ENCODE peak calls at places on chromosome 13, in four cellular contexts. M is K562, K is SK-N-SH, L is HepG2. X is an unnamed sample.

GRCh38 chr13:70191034-70191433 is 82.8 kb upstream of the KLHL1 start:
- DNase-seq in M (no peak), K (no peak), L (no peak), X (no peak)

GRCh38 chr13:40233731-40234195 is 432.7 kb downstream of the FOXO1 start:
- DNase-seq in L (no peak), K (no peak), M (no peak), X (no peak)

GRCh38 chr13:100397627-100398026 is 191.0 kb downstream of the GGACT start:
- DNase-seq in M (no peak), K (no peak), L (no peak), X (no peak)

GRCh38 chr13:32581177-32581786 is 5.0 kb upstream of the PDS5B start:
- DNase-seq in M (no peak), K (no peak), L (peak), X (peak)

GRCh38 chr13:80141114-80141849 is 199.6 kb downstream of the SPRY2 start:
- DNase-seq in K (no peak), L (no peak), M (no peak), X (no peak)

GRCh38 chr13:31767175-31767900 is 28.0 kb downstream of the RXFP2 start:
- DNase-seq in K (no peak), M (no peak), L (no peak), X (no peak)

GRCh38 chr13:23825179-23825578 is 64.0 kb downstream of the MIPEP start:
- DNase-seq in K (no peak), L (no peak), M (no peak), X (no peak)

GRCh38 chr13:104286566-104287290 is 1220.5 kb upstream of the SLC10A2 start:
- DNase-seq in M (no peak), K (no peak), L (no peak), X (no peak)

GRCh38 chr13:36242761-36243160 is 28.4 kb upstream of the SOHLH2 start:
- DNase-seq in L (no peak), M (no peak), K (no peak), X (no peak)

GRCh38 chr13:36696410-36696809 is 22.6 kb downstream of the SERTM1 start:
- DNase-seq in L (no peak), M (no peak), K (no peak), X (no peak)

GRCh38 chr13:43720780-43721397 is 65.9 kb downstream of the ENOX1 start:
- DNase-seq in K (no peak), M (no peak), L (no peak), X (no peak)

GRCh38 chr13:105518086-105518485 is 1017.4 kb downstream of the EFNB2 start:
- DNase-seq in K (no peak), L (no peak), M (no peak), X (no peak)

GRCh38 chr13:99656843-99657506 is 155.7 kb downstream of the TM9SF2 start:
- DNase-seq in L (no peak), K (no peak), M (no peak), X (no peak)

GRCh38 chr13:70585109-70585508 is 476.9 kb upstream of the KLHL1 start:
- DNase-seq in K (no peak), M (no peak), L (no peak), X (no peak)

GRCh38 chr13:85816413-85816812 is 17.2 kb upstream of the SLITRK6 start:
- DNase-seq in K (no peak), L (no peak), M (no peak), X (no peak)

GRCh38 chr13:99600318-99600717 is 99.0 kb downstream of the TM9SF2 start:
- DNase-seq in L (peak), M (no peak), K (peak), X (no peak)

GRCh38 chr13:67023088-67023893 is 206.8 kb downstream of the PCDH9 start:
- DNase-seq in M (no peak), L (no peak), K (no peak), X (no peak)

GRCh38 chr13:74644239-74644638 is 510.0 kb upstream of the KLF12 start:
- DNase-seq in L (no peak), K (no peak), M (no peak), X (no peak)

GRCh38 chr13:21884299-21884878 is 213.5 kb downstream of the FGF9 start:
- DNase-seq in M (no peak), L (no peak), K (no peak), X (no peak)

GRCh38 chr13:33575378-33575777 is 242.6 kb upstream of the RFC3 start:
- DNase-seq in K (no peak), L (no peak), M (no peak), X (no peak)

GRCh38 chr13:95137096-95137495 is 164.2 kb downstream of the ABCC4 start:
- DNase-seq in L (no peak), M (no peak), K (peak), X (no peak)

GRCh38 chr13:113333076-113333475 is 30.9 kb downstream of the GRTP1 start:
- DNase-seq in K (no peak), M (no peak), L (no peak), X (no peak)

GRCh38 chr13:36815069-36815468 is 4.0 kb upstream of the RFXAP start:
- DNase-seq in M (peak), K (peak), L (peak), X (peak)

GRCh38 chr13:111050539-111050879 is 64.6 kb upstream of the ARHGEF7 start:
- DNase-seq in L (no peak), K (no peak), M (no peak), X (no peak)

GRCh38 chr13:111048387-111048786 is 66.7 kb upstream of the ARHGEF7 start:
- DNase-seq in M (no peak), L (no peak), K (no peak), X (no peak)

GRCh38 chr13:111051656-111052232 is 63.4 kb upstream of the ARHGEF7 start:
- DNase-seq in M (no peak), L (no peak), K (no peak), X (no peak)

GRCh38 chr13:111051041-111051440 is 64.1 kb upstream of the ARHGEF7 start:
- DNase-seq in L (no peak), K (no peak), M (no peak), X (no peak)

DNA sequence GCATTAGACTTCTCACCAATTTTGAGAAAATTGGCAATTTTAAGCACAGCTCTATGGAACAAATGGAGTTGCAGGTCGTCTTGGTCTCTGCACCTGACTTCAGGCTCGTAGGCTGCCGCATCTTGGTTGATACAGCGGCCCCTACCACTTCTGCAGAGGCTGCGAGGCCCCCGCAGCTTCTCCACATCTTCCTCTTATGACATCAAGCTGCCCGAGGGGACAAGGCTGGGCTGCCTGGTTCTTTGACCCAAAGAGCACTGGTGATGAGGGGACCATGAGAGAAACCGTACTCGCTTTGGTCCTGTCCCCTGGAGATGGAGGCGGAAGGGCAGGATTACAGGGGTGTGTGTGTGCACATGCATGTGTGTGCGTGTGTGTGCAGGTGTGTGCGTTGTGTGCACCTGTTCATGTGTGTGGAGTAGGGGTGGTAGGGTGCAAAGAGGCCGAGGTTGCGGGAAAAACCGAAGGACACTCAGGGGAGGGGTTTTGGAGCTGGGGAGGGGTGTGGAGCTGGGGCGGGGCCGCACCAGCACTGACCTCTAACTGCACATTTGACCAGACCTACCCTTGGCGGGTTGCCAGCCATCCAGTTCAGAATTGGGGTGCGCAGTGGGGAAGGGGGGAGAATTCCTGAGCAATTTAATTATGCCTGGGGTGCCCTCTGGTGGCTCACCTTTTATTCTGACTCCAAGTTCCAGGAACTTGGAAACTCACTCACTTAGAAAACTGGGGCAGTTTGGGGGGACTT is 65.1 kb upstream of the ARHGEF7 start:
- DNase-seq in L (no peak), K (peak), M (peak), X (no peak)
- TF ChIP-seq ELF1 in L (no peak), K (no peak), M (no peak), X (no peak)

GRCh38 chr13:47623862-47624261 is 377.2 kb downstream of the SUCLA2 start:
- DNase-seq in K (no peak), L (no peak), M (no peak), X (no peak)

DNA sequence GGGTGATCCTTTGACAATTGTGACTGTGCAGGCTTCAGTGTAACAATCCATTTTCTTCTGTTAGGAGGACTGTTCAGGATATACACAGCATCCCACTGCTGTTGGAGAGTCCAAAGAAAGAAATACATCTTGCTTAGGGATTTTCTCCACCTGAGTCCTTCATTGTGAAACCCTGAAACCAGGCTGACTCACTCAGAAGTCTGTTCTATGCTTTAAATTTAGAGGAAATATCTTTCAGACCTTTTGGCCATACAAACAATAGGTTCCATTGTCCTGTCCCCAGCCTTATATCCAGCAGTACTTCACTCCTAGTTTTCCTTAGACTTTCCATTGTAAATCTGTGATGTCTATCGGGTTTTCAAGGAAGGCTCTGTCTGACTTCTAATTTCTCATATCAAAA is 379.1 kb downstream of the SUCLA2 start:
- DNase-seq in M (no peak), K (no peak), L (no peak), X (no peak)
- TF ChIP-seq ELF1 in M (no peak), K (no peak), L (no peak), X (no peak)

DNA sequence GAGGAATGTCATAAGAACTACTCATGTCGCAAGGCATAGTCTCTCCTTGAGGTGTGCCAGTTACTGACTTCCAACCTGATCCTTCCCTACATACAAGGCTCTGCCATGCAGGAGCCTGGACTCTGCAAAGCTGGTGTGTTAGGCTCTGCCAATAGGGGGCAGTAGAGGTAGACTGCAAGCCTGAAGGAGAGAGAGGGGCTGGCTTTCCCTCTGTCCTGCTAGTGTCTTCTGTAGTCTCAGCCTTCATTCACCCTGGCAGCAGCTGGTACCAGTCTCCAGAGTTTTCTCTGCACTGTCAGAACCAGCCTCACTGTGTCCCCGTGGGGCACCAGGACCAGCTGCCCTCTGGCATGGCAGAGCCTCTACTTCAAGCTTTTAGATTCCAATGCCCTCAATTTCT is 14.5 kb downstream of the SHISA2 start:
- DNase-seq in K (no peak), L (no peak), M (peak), X (peak)
- TF ChIP-seq ELF1 in K (no peak), L (no peak), M (no peak), X (no peak)

GRCh38 chr13:51663980-51664957 is 80.0 kb downstream of the WDFY2 start:
- DNase-seq in K (no peak), M (no peak), L (no peak), X (no peak)

GRCh38 chr13:51668580-51669195 is 84.4 kb downstream of the WDFY2 start:
- DNase-seq in K (no peak), M (no peak), L (peak), X (no peak)

GRCh38 chr13:51665456-51665855 is 81.2 kb downstream of the WDFY2 start:
- DNase-seq in K (no peak), L (no peak), M (no peak), X (no peak)

GRCh38 chr13:51666839-51667238 is 82.6 kb downstream of the WDFY2 start:
- DNase-seq in L (no peak), M (no peak), K (no peak), X (no peak)

DNA sequence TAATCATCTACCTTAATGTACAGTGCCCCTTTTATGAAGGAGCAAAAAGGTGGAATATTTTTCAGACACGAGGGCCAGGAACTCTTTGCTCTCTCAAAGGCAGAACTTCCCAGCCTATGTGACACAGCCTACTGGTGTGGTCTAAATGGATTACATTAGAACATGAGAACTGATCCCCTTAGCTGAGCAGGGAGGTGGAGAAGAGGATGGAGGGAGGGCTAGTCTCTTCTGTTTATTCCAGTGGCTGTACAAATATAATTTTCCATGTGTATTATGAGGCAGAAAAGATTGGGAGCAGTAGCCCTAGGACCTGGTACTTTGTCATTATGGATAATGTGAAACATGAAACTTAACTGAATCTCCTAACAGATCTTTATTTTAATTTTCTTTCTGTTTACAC is 82.1 kb downstream of the WDFY2 start:
- DNase-seq in M (no peak), K (no peak), L (no peak), X (no peak)
- TF ChIP-seq ELF1 in M (no peak), K (no peak), L (no peak), X (no peak)